ENCODE peak calls at places on chromosome 6, in four cellular contexts. F is K562, T is SK-N-SH, C is GM12878. L is an unnamed sample.

GRCh38 chr6:1917628-1918371 is 308.1 kb downstream of the FOXC1 start:
- DNase-seq in F (no peak), T (no peak), C (no peak), L (no peak)

GRCh38 chr6:134676307-134677281 is 273.3 kb downstream of the ALDH8A1 start:
- DNase-seq in F (no peak), T (no peak), C (no peak), L (no peak)

GRCh38 chr6:35600659-35601125 is 88.0 kb upstream of the TULP1 start:
- DNase-seq in F (no peak), T (no peak), C (no peak), L (no peak)

GRCh38 chr6:150711584-150712501 is 112.2 kb downstream of the PLEKHG1 start:
- DNase-seq in F (peak), T (no peak), C (no peak), L (no peak)

GRCh38 chr6:31578461-31579118 is 3.2 kb downstream of the TNF start:
- DNase-seq in F (no peak), T (no peak), C (no peak), L (peak)

GRCh38 chr6:136129365-136129764 is 120.7 kb downstream of the MTFR2 start:
- DNase-seq in F (no peak), T (no peak), C (no peak), L (no peak)

GRCh38 chr6:152368761-152369624 is 268.2 kb downstream of the SYNE1 start:
- DNase-seq in F (no peak), T (no peak), C (no peak), L (no peak)

GRCh38 chr6:7129784-7130569 is 22.2 kb downstream of the RREB1 start:
- DNase-seq in F (no peak), T (no peak), C (no peak), L (no peak)

GRCh38 chr6:28587011-28587745 is 61.5 kb downstream of the GPX5 start:
- DNase-seq in F (no peak), T (peak), C (no peak), L (peak)

GRCh38 chr6:25987845-25988244 is 25.2 kb downstream of the TRIM38 start:
- DNase-seq in F (peak), T (no peak), C (no peak), L (peak)

GRCh38 chr6:112877134-112878100 is 530.3 kb downstream of the RFPL4B start:
- DNase-seq in F (no peak), T (peak), C (no peak), L (no peak)

GRCh38 chr6:19869464-19869863 is 32.3 kb downstream of the ID4 start:
- DNase-seq in F (peak), T (no peak), C (no peak), L (no peak)

GRCh38 chr6:25179051-25179778 is 100.0 kb upstream of the CARMIL1 start:
- DNase-seq in F (no peak), T (no peak), C (no peak), L (no peak)

GRCh38 chr6:25447570-25447929 is 168.4 kb downstream of the CARMIL1 start:
- DNase-seq in F (no peak), T (no peak), C (no peak), L (no peak)

GRCh38 chr6:153090241-153090930 is 40.7 kb downstream of the RGS17 start:
- DNase-seq in F (no peak), T (no peak), C (no peak), L (no peak)

GRCh38 chr6:35568967-35569606 is 56.4 kb upstream of the TULP1 start:
- DNase-seq in F (peak), T (peak), C (no peak), L (peak)

GRCh38 chr6:138085839-138086222 is 21.4 kb downstream of the PERP start:
- DNase-seq in F (no peak), T (no peak), C (no peak), L (no peak)

GRCh38 chr6:42778072-42778471 is 3.8 kb upstream of the BICRAL start:
- DNase-seq in F (no peak), T (no peak), C (no peak), L (no peak)

GRCh38 chr6:80094017-80094416 is 12.5 kb upstream of the BCKDHB start:
- DNase-seq in F (peak), T (peak), C (no peak), L (no peak)

GRCh38 chr6:75202676-75203131 is 3.1 kb downstream of the COL12A1 start:
- DNase-seq in F (no peak), T (peak), C (no peak), L (no peak)

GRCh38 chr6:15063253-15063853 is 182.5 kb upstream of the JARID2 start:
- DNase-seq in F (peak), T (no peak), C (no peak), L (no peak)

GRCh38 chr6:43867246-43867645 is 97.2 kb downstream of the VEGFA start:
- DNase-seq in F (no peak), T (no peak), C (no peak), L (no peak)
- TF ChIP-seq USF1 in F (no peak), T (no peak), C (no peak), L (no peak)

DNA sequence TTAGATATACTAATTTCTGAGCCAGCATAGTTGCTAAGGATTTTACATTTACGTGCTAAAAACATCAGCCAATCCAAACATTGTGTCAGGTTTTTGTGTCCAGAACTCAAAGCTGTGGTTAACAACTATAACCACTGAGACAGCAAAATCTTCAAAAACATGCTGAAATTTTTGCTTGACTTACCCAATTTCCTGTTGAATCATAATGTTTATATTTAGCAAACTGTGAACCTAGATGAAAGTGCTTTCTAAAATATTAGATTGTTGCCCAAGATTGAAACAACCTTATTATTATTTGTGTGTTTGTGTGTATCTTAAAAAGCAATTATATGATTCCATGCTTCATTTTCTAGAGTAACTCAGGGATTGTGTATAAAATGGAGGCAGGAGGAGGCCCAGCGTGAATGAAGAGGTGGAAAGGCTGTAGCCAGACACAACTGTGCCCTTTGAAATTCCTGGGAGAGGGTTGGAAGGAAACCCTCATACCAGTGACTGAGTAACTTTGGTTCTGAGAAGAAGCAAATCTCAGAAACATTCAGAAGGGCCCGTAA is 48.0 kb downstream of the ARMC2 start:
- DNase-seq in F (no peak), T (no peak), C (no peak), L (no peak)
- TF ChIP-seq USF1 in F (no peak), T (no peak), C (no peak), L (no peak)

GRCh38 chr6:17032595-17033591 is 69.0 kb upstream of the STMND1 start:
- DNase-seq in F (no peak), T (no peak), C (no peak), L (no peak)
- TF ChIP-seq USF1 in F (no peak), T (peak), C (no peak), L (no peak)

GRCh38 chr6:33312361-33313104 is 1.3 kb downstream of the TAPBP start:
- DNase-seq in F (peak), T (peak), C (no peak), L (peak)
- TF ChIP-seq USF1 in F (peak), T (peak), C (peak), L (peak)

DNA sequence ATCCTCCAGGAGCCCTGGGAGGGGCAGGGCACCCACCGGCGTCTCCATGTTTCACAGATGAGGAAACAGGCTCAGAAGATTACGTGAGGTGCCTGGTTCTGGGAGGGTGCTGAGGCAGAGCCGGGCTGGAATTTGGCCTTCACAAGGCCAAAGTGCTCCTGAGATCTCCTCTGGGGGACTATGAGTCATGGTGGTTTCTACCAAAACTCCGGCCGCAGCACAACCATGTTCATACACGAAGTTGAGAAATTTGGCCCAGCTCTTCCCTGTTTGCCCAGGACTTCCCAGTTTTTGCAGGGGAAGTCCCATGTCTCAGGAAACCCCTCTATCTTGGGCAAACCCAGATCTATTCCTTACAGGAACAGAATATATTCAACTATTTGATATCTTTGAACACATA is 172.9 kb upstream of the CDYL start:
- DNase-seq in F (no peak), T (no peak), C (no peak), L (no peak)
- TF ChIP-seq USF1 in F (no peak), T (no peak), C (no peak), L (no peak)

DNA sequence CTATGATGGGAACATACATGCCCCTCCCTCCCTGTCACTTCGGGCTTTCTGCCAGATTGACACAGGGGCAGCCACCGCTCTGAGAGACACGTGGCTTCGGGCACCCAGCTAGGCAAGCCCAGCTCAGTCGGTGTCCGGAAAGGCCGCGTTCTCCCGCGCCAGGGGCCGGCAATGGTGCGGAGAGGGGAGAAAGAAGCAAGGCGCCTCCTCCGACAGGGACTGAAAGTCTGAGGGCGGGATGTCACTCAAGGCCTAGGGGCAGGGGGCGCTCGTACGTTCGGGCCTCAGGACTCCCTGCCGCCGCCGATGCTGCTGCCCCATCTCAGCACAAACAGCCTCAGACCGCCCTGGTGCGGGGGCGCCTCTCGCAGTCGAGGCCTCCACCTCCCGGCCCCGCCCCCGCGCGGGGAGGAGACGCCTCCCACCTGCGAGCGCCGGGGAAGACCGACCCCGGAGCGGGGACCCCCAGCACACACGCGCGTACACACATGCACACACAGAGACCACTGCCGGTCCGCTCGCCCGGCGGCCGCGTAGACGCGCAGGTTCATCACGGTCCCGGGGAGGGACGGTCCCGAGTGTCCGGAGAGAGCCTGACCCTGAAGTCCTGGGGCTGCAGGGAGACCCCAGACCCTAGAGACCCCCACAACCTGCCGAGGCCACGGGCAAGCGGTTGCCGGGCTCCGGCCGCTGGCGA is 1.9 kb downstream of the GRM4 start:
- DNase-seq in F (peak), T (peak), C (no peak), L (peak)
- TF ChIP-seq USF1 in F (no peak), T (no peak), C (no peak), L (no peak)

DNA sequence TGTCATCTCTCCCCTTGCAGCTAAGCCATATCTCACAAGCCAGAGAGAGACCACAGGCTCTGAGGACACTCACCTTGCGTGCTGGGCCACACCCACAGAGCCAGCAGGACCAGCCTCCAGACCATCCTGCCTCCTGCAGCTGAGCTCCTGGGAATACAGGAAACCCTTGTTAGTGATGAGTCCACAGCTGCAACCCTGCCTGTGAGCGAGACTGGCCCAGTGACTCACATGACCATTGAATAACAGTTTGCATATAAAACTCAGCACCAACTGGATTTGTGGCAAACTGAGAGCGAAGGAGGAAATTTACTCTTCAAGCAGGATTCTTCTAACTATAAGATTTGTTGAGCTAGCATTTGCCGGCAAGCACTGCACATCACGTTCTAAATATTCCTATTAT is 3.0 kb downstream of the THBS2 start:
- DNase-seq in F (no peak), T (no peak), C (no peak), L (peak)
- TF ChIP-seq USF1 in F (no peak), T (peak), C (no peak), L (no peak)

L was measured in WTC11.